ENCODE peak calls at places on chromosomes 5 and 9, in five cellular contexts. W is naive thymus-derived CD4-positive, alpha-beta T cell; X is OCI-LY7; H is adipocyte; C is A549. M is an unnamed sample.

GRCh38 chr5:139806726-139807646 is 11.4 kb downstream of the PSD2 start:
- DNase-seq in C (no peak), H (no peak), W (no peak), X (no peak), M (no peak)

GRCh38 chr5:143355710-143356109 is 47.8 kb downstream of the NR3C1 start:
- DNase-seq in W (peak; percentile 57), H (peak; percentile 86), C (peak; percentile 93), X (no peak), M (peak; percentile 63)

GRCh38 chr5:154278908-154279307 is 88.4 kb downstream of the GALNT10 start:
- DNase-seq in C (no peak), X (no peak), H (no peak), W (no peak), M (no peak)

GRCh38 chr9:85900504-85901201 is 40.3 kb upstream of the NAA35 start:
- DNase-seq in C (peak; percentile 15), H (peak; percentile 37), W (no peak), X (peak; percentile 5), M (no peak)

GRCh38 chr5:111774525-111774924 is 17.5 kb upstream of the NREP start:
- DNase-seq in X (peak; percentile 49), H (peak; percentile 58), C (no peak), W (no peak), M (no peak)

GRCh38 chr9:37056086-37056485 is 22.0 kb upstream of the PAX5 start:
- DNase-seq in W (no peak), X (no peak), C (no peak), H (no peak), M (no peak)

GRCh38 chr9:18985464-18985951 is 47.5 kb downstream of the SAXO1 start:
- DNase-seq in C (no peak), X (no peak), W (no peak), H (peak; percentile 58), M (no peak)

GRCh38 chr5:169978744-169979143 is 1.6 kb downstream of the INSYN2B start:
- DNase-seq in W (no peak), X (no peak), H (no peak), C (no peak), M (no peak)

GRCh38 chr5:135662104-135662503 is 83.3 kb upstream of the CXCL14 start:
- DNase-seq in X (no peak), C (no peak), W (no peak), H (peak; percentile 13), M (no peak)

GRCh38 chr5:159459132-159459627 is 128.9 kb upstream of the IL12B start:
- DNase-seq in C (no peak), X (no peak), W (no peak), H (no peak), M (no peak)

GRCh38 chr9:19471737-19472648 is 63.2 kb downstream of the ACER2 start:
- DNase-seq in X (peak; percentile 40), W (peak; percentile 11), H (peak; percentile 69), C (peak; percentile 79), M (peak; percentile 4)

GRCh38 chr9:13446935-13447334 is 167.4 kb upstream of the MPDZ start:
- DNase-seq in C (no peak), W (no peak), H (peak; percentile 51), X (no peak), M (no peak)

GRCh38 chr9:72633966-72634365 is 112.6 kb downstream of the TMC1 start:
- DNase-seq in C (no peak), X (no peak), W (no peak), H (peak; percentile 60), M (no peak)

GRCh38 chr9:83106772-83107171 is 43.8 kb upstream of the RASEF start:
- DNase-seq in W (no peak), C (no peak), X (no peak), H (no peak), M (no peak)

GRCh38 chr9:131478911-131479310 is 23.8 kb upstream of the POMT1 start:
- DNase-seq in C (no peak), X (no peak), H (no peak), W (no peak), M (no peak)

GRCh38 chr9:132694144-132694543 is 23.9 kb downstream of the GTF3C4 start:
- DNase-seq in W (no peak), C (no peak), X (peak; percentile 23), H (no peak), M (peak; percentile 11)

GRCh38 chr5:10355071-10355889 is 1.8 kb downstream of the MARCHF6 start:
- DNase-seq in C (no peak), H (peak; percentile 77), W (peak; percentile 16), X (peak; percentile 78), M (no peak)

GRCh38 chr9:70517926-70518325 is 103.5 kb upstream of the KLF9 start:
- DNase-seq in X (no peak), W (no peak), C (no peak), H (no peak), M (no peak)

GRCh38 chr5:14036514-14036913 is 92.0 kb upstream of the DNAH5 start:
- DNase-seq in W (no peak), H (peak; percentile 44), C (peak; percentile 79), X (no peak), M (no peak)

GRCh38 chr9:134375011-134375390 is 48.7 kb downstream of the RXRA start:
- DNase-seq in W (no peak), C (no peak), X (no peak), H (no peak), M (no peak)

GRCh38 chr9:134373953-134374300 is 47.7 kb downstream of the RXRA start:
- DNase-seq in H (no peak), W (no peak), X (no peak), C (no peak), M (no peak)

GRCh38 chr9:134375430-134376385 is 49.5 kb downstream of the RXRA start:
- DNase-seq in C (no peak), X (no peak), H (peak; percentile 33), W (no peak), M (no peak)

GRCh38 chr9:134373269-134373668 is 47.0 kb downstream of the RXRA start:
- DNase-seq in C (no peak), H (no peak), X (no peak), W (no peak), M (no peak)

DNA sequence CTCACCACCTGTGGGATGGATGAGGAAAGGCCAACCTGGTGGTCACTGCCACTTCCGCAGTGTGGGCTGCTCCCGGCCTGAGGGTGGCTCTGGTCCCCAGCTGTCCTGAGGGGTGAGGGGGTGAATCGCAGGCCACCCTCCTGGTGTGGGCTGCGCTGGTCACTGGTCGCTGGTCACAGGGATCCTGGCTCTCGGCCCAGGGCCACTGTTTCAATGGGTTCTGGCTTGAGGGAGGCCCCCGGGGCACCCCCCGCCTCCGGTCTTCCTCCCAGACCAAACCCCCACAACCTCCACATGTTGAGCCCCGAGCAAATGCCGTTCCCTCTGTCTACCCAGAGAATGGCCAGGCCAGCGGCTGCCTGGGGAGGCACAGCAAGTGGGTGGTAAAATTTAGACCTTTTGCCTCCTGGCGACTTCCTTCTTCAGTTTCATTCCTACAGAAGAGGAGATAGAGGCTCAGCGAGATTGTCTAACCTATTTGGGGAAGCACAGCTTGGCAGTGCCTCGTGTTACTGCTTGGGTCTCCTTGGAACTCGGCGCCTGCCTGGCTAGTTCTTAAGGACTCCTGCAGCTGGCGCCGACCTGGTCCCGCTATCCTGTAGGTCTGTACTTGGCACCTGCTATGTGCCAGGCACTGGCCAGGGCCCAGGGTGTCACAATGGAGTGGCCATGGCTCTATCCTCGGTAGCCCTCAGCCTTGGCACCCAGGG is 48.2 kb downstream of the RXRA start:
- DNase-seq in H (no peak), C (no peak), X (no peak), W (no peak), M (no peak)
- H3K4me1 ChIP-seq in H (peaks cover 65% of the 10 kb centered on the region), C (peaks cover 76% of the 10 kb centered on the region), X (no peaks in the 10 kb centered on the region), W (peaks cover 8% of the 10 kb centered on the region), M (no peaks in the 10 kb centered on the region)

DNA sequence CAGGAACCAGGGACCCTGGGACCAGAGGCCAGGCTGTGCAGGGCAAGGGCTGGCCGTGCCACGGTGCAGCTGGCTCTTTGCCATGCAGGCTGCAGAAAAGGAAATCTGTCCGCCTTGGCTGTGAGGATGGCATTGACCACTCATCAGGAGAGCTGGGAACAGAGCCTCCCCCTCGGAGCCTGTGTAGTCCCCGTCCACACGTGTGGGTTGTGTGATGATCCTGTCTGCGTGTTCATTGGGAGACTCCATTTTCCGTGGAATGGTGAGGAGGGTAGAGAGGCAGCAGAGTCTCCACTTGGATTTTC is 47.7 kb downstream of the EHMT1 start:
- DNase-seq in C (no peak), X (no peak), H (no peak), W (no peak), M (no peak)
- H3K4me1 ChIP-seq in C (peaks cover 44% of the 10 kb centered on the region), X (peaks cover 98% of the 10 kb centered on the region), H (peaks cover 12% of the 10 kb centered on the region), W (no peaks in the 10 kb centered on the region), M (peaks cover 11% of the 10 kb centered on the region)

DNA sequence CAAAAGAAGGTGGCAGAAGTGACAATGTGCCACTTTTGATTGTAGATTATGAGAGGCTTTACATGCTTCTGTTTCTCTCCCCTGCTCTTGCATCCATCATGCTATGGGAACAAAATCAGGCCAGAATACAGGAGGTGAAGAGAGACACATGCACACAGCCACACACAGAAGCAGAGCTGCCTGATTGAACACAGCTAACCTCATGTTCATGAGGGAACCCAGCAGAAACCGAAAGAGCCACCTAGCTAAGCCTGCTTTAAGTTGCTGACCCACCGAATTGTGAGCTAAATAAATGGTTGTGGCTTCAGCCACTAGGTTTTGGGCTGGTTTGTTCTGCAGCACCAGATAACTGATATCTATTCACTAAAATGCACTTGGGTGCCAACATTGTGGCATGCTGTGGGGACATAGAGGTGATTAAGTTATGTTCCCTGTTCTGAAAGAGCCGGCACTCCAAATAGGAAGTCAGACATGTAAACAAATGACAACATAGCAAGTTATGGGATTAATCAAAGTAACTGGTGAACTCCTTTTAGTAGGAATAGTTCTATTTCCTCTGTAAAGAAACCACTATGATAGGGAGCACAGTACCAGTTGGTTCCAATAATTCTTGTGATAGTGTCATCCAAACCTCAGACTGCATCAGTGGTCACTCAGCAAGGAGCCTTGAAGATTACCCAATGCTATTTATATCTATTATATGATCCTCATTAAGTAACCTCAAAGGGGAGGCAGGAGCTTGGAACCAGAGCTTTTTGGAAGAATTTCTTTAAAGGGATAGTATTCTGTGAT is 93.7 kb upstream of the TNC start:
- DNase-seq in H (no peak), X (no peak), W (no peak), C (no peak), M (no peak)
- H3K4me1 ChIP-seq in H (peaks cover 56% of the 10 kb centered on the region), X (no peaks in the 10 kb centered on the region), W (no peaks in the 10 kb centered on the region), C (peaks cover 19% of the 10 kb centered on the region), M (no peaks in the 10 kb centered on the region)

GRCh38 chr5:59036274-59036961 is 453.5 kb downstream of the RAB3C start:
- DNase-seq in C (no peak), H (peak; percentile 96), W (peak; percentile 69), X (no peak), M (no peak)
- H3K4me1 ChIP-seq in C (peaks cover 34% of the 10 kb centered on the region), H (peaks cover 52% of the 10 kb centered on the region), W (peaks cover 16% of the 10 kb centered on the region), X (no peaks in the 10 kb centered on the region), M (peaks cover 44% of the 10 kb centered on the region)

GRCh38 chr5:79526928-79527327 is 13.0 kb upstream of the HOMER1 start:
- DNase-seq in C (no peak), H (no peak), X (no peak), W (no peak), M (no peak)
- H3K4me1 ChIP-seq in C (no peaks in the 10 kb centered on the region), H (no peaks in the 10 kb centered on the region), X (no peaks in the 10 kb centered on the region), W (no peaks in the 10 kb centered on the region), M (no peaks in the 10 kb centered on the region)

GRCh38 chr9:109795613-109796012 is 15.6 kb downstream of the PALM2AKAP2 start:
- DNase-seq in H (no peak), X (no peak), W (no peak), C (no peak), M (no peak)
- H3K4me1 ChIP-seq in H (peaks cover 71% of the 10 kb centered on the region), X (no peaks in the 10 kb centered on the region), W (no peaks in the 10 kb centered on the region), C (peaks cover 15% of the 10 kb centered on the region), M (no peaks in the 10 kb centered on the region)

GRCh38 chr9:97529363-97530076 is 28.1 kb downstream of the TMOD1 start:
- DNase-seq in C (peak; percentile 36), X (no peak), W (no peak), H (peak; percentile 4), M (no peak)
- H3K4me1 ChIP-seq in C (peaks cover 7% of the 10 kb centered on the region), X (no peaks in the 10 kb centered on the region), W (no peaks in the 10 kb centered on the region), H (peaks cover 3% of the 10 kb centered on the region), M (no peaks in the 10 kb centered on the region)

M was measured in CD8-positive, alpha-beta memory T cell.